ENCODE peak calls at places on chromosomes 5 and 9, in four cellular contexts. J, L, O and F are unnamed samples.

GRCh38 chr5:124908603-124909451 is 162.4 kb upstream of the ZNF608 start:
- DNase-seq in J (no peak), L (no peak), O (peak), F (no peak)

GRCh38 chr5:72210913-72211670 is 103.8 kb downstream of the MAP1B start:
- DNase-seq in J (no peak), L (no peak), O (peak), F (no peak)

GRCh38 chr9:76181020-76181641 is 213.1 kb downstream of the RFK start:
- DNase-seq in J (no peak), L (no peak), O (no peak), F (no peak)

GRCh38 chr5:146043722-146044121 is 61.7 kb downstream of the PLAC8L1 start:
- DNase-seq in J (no peak), L (no peak), O (no peak), F (no peak)

GRCh38 chr5:174311531-174312269 is 266.2 kb downstream of the NSG2 start:
- DNase-seq in J (peak), L (peak), O (peak), F (peak)

GRCh38 chr5:14365831-14366435 is 215.7 kb upstream of the OTULINL start:
- DNase-seq in J (no peak), L (no peak), O (no peak), F (no peak)

GRCh38 chr9:17614929-17615328 is 36.1 kb downstream of the SH3GL2 start:
- DNase-seq in J (no peak), L (no peak), O (peak), F (no peak)

GRCh38 chr5:27313549-27313948 is 275.2 kb upstream of the CDH9 start:
- DNase-seq in J (no peak), L (no peak), O (no peak), F (no peak)

GRCh38 chr5:11563822-11564221 is 340.4 kb downstream of the CTNND2 start:
- DNase-seq in J (no peak), L (no peak), O (no peak), F (no peak)

GRCh38 chr5:150224483-150225027 is 34.7 kb downstream of the SLC6A7 start:
- DNase-seq in J (no peak), L (no peak), O (no peak), F (no peak)

GRCh38 chr9:115694014-115694413 is 459.6 kb upstream of the PAPPA start:
- DNase-seq in J (no peak), L (no peak), O (no peak), F (no peak)

GRCh38 chr5:128318691-128319090 is 219.4 kb downstream of the FBN2 start:
- DNase-seq in J (no peak), L (no peak), O (no peak), F (no peak)

GRCh38 chr5:143241892-143242291 is 161.6 kb downstream of the NR3C1 start:
- DNase-seq in J (no peak), L (no peak), O (no peak), F (no peak)

GRCh38 chr5:146890073-146890472 is 11.5 kb upstream of the PPP2R2B start:
- DNase-seq in J (no peak), L (no peak), O (no peak), F (no peak)

GRCh38 chr9:133677126-133678010 is 41.2 kb downstream of the DBH start:
- DNase-seq in J (no peak), L (no peak), O (no peak), F (no peak)

GRCh38 chr9:129580211-129580915 is 40.5 kb downstream of the C9orf50 start:
- DNase-seq in J (no peak), L (no peak), O (no peak), F (no peak)

GRCh38 chr5:97967292-97967691 is 784.2 kb upstream of the RIOK2 start:
- DNase-seq in J (no peak), L (no peak), O (no peak), F (no peak)

GRCh38 chr5:126855266-126855665 is 78.3 kb downstream of the LMNB1 start:
- DNase-seq in J (no peak), L (no peak), O (no peak), F (no peak)

GRCh38 chr9:120579139-120579749 is 723 bp downstream of the CDK5RAP2 start:
- DNase-seq in J (no peak), L (no peak), O (no peak), F (no peak)

GRCh38 chr5:179697108-179697507 is 1.7 kb upstream of the CANX start:
- DNase-seq in J (no peak), L (no peak), O (no peak), F (no peak)

GRCh38 chr9:133032171-133032570 is 1.4 kb downstream of the GTF3C5 start:
- DNase-seq in J (no peak), L (no peak), O (no peak), F (no peak)

GRCh38 chr9:112355305-112355953 is 22.0 kb upstream of the PTBP3 start:
- DNase-seq in J (no peak), L (no peak), O (no peak), F (no peak)

GRCh38 chr5:2876183-2876582 is 124.7 kb upstream of the IRX2 start:
- DNase-seq in J (no peak), L (no peak), O (no peak), F (no peak)

GRCh38 chr9:92278117-92278516 is 15.4 kb downstream of the IARS1 start:
- DNase-seq in J (no peak), L (no peak), O (no peak), F (no peak)

GRCh38 chr9:23636199-23636598 is 189.8 kb downstream of the ELAVL2 start:
- DNase-seq in J (no peak), L (no peak), O (no peak), F (no peak)

GRCh38 chr9:130940693-130941576 is 1.9 kb upstream of the FIBCD1 start:
- DNase-seq in J (peak), L (peak), O (peak), F (peak)

GRCh38 chr9:36486454-36486932 is 86.2 kb upstream of the MELK start:
- DNase-seq in J (no peak), L (no peak), O (no peak), F (no peak)

GRCh38 chr5:132385321-132386105 is 16.0 kb downstream of the SLC22A5 start:
- DNase-seq in J (peak), L (no peak), O (no peak), F (peak)

GRCh38 chr9:131773911-131774379 is 34.1 kb upstream of the RAPGEF1 start:
- DNase-seq in J (no peak), L (peak), O (no peak), F (no peak)

GRCh38 chr5:36311967-36312366 is 10.3 kb upstream of the RANBP3L start:
- DNase-seq in J (no peak), L (no peak), O (no peak), F (no peak)

GRCh38 chr9:18798518-18799290 is 234.3 kb downstream of the SAXO1 start:
- DNase-seq in J (no peak), L (no peak), O (no peak), F (no peak)

GRCh38 chr5:55969956-55970355 is 24.8 kb downstream of the IL6ST start:
- DNase-seq in J (no peak), L (no peak), O (no peak), F (no peak)

GRCh38 chr9:85727500-85727899 is 14.3 kb downstream of the AGTPBP1 start:
- DNase-seq in J (no peak), L (no peak), O (no peak), F (no peak)

GRCh38 chr5:143557061-143557818 is 153.8 kb upstream of the NR3C1 start:
- DNase-seq in J (no peak), L (no peak), O (peak), F (no peak)

GRCh38 chr5:134958755-134959154 is 9.0 kb upstream of the CATSPER3 start:
- DNase-seq in J (no peak), L (no peak), O (no peak), F (no peak)

GRCh38 chr9:95023217-95024003 is 294.1 kb downstream of the FANCC start:
- DNase-seq in J (no peak), L (peak), O (peak), F (no peak)